ENCODE peak calls at places on chromosomes 2 and 18, in eight cellular contexts. One of them, this sample, is unnamed.
A peak's percentile ranks its signal among the peaks of the same experiment; 100 is the strongest.

GRCh38 chr2:107585851-107586250 is 240.8 kb upstream of the RGPD4 start:
- DNase-seq in CD4-positive, alpha-beta T cell: no peak
- DNase-seq in effector memory CD4-positive, alpha-beta T cell: no peak
- DNase-seq in right cardiac atrium: no peak
- DNase-seq in myocyte: no peak
- DNase-seq in nucleus accumbens: no peak
- DNase-seq in NCI-H1092: no peak
- DNase-seq in NCI-H446 treated with DMSO at 0.1 percent for 48 hours: no peak
- DNase-seq in this sample: no peak

GRCh38 chr2:96961551-96961950 is 24.8 kb downstream of the FAM178B start:
- DNase-seq in NCI-H446 treated with DMSO at 0.1 percent for 48 hours: no peak
- DNase-seq in effector memory CD4-positive, alpha-beta T cell: no peak
- DNase-seq in right cardiac atrium: no peak
- DNase-seq in myocyte: no peak
- DNase-seq in CD4-positive, alpha-beta T cell: no peak
- DNase-seq in NCI-H1092: no peak
- DNase-seq in nucleus accumbens: no peak
- DNase-seq in this sample: no peak

GRCh38 chr18:23703057-23703986 is 14.1 kb downstream of the LAMA3 start:
- DNase-seq in NCI-H446 treated with DMSO at 0.1 percent for 48 hours: no peak
- DNase-seq in right cardiac atrium: no peak
- DNase-seq in nucleus accumbens: no peak
- DNase-seq in effector memory CD4-positive, alpha-beta T cell: no peak
- DNase-seq in CD4-positive, alpha-beta T cell: no peak
- DNase-seq in myocyte: peak; percentile 80
- DNase-seq in NCI-H1092: no peak
- DNase-seq in this sample: peak; percentile 1

GRCh38 chr2:191114403-191114886 is 36.3 kb downstream of the STAT4 start:
- DNase-seq in right cardiac atrium: no peak
- DNase-seq in NCI-H446 treated with DMSO at 0.1 percent for 48 hours: no peak
- DNase-seq in nucleus accumbens: no peak
- DNase-seq in NCI-H1092: no peak
- DNase-seq in myocyte: no peak
- DNase-seq in effector memory CD4-positive, alpha-beta T cell: peak; percentile 13
- DNase-seq in CD4-positive, alpha-beta T cell: peak; percentile 17
- DNase-seq in this sample: no peak

GRCh38 chr2:33598472-33599174 is 476 bp downstream of the FAM98A start:
- DNase-seq in right cardiac atrium: peak; percentile 38
- DNase-seq in nucleus accumbens: no peak
- DNase-seq in CD4-positive, alpha-beta T cell: peak; percentile 9
- DNase-seq in NCI-H1092: no peak
- DNase-seq in effector memory CD4-positive, alpha-beta T cell: peak; percentile 6
- DNase-seq in myocyte: peak; percentile 69
- DNase-seq in NCI-H446 treated with DMSO at 0.1 percent for 48 hours: no peak
- DNase-seq in this sample: peak; percentile 29

GRCh38 chr2:10264506-10265327 is 38.0 kb upstream of the HPCAL1 start:
- DNase-seq in myocyte: no peak
- DNase-seq in CD4-positive, alpha-beta T cell: no peak
- DNase-seq in right cardiac atrium: no peak
- DNase-seq in nucleus accumbens: no peak
- DNase-seq in effector memory CD4-positive, alpha-beta T cell: no peak
- DNase-seq in NCI-H446 treated with DMSO at 0.1 percent for 48 hours: no peak
- DNase-seq in NCI-H1092: no peak
- DNase-seq in this sample: no peak

GRCh38 chr2:231862071-231862470 is 64.1 kb downstream of the NPPC start:
- DNase-seq in CD4-positive, alpha-beta T cell: no peak
- DNase-seq in right cardiac atrium: no peak
- DNase-seq in nucleus accumbens: no peak
- DNase-seq in myocyte: no peak
- DNase-seq in NCI-H446 treated with DMSO at 0.1 percent for 48 hours: no peak
- DNase-seq in NCI-H1092: no peak
- DNase-seq in effector memory CD4-positive, alpha-beta T cell: no peak
- DNase-seq in this sample: no peak

GRCh38 chr2:174485763-174486613 is 841 bp downstream of the GPR155 start:
- DNase-seq in CD4-positive, alpha-beta T cell: no peak
- DNase-seq in myocyte: peak; percentile 37
- DNase-seq in NCI-H446 treated with DMSO at 0.1 percent for 48 hours: no peak
- DNase-seq in effector memory CD4-positive, alpha-beta T cell: no peak
- DNase-seq in NCI-H1092: no peak
- DNase-seq in nucleus accumbens: no peak
- DNase-seq in right cardiac atrium: peak; percentile 36
- DNase-seq in this sample: no peak

GRCh38 chr2:175811966-175812365 is 190.1 kb downstream of the LNPK start:
- DNase-seq in myocyte: no peak
- DNase-seq in nucleus accumbens: no peak
- DNase-seq in NCI-H446 treated with DMSO at 0.1 percent for 48 hours: no peak
- DNase-seq in CD4-positive, alpha-beta T cell: no peak
- DNase-seq in NCI-H1092: no peak
- DNase-seq in effector memory CD4-positive, alpha-beta T cell: no peak
- DNase-seq in right cardiac atrium: no peak
- DNase-seq in this sample: no peak

GRCh38 chr2:164785447-164785846 is 56.2 kb downstream of the COBLL1 start:
- DNase-seq in nucleus accumbens: no peak
- DNase-seq in CD4-positive, alpha-beta T cell: no peak
- DNase-seq in myocyte: peak; percentile 19
- DNase-seq in NCI-H1092: no peak
- DNase-seq in effector memory CD4-positive, alpha-beta T cell: no peak
- DNase-seq in NCI-H446 treated with DMSO at 0.1 percent for 48 hours: no peak
- DNase-seq in right cardiac atrium: no peak
- DNase-seq in this sample: no peak

GRCh38 chr2:21220930-21221329 is 97.2 kb downstream of the TDRD15 start:
- DNase-seq in NCI-H446 treated with DMSO at 0.1 percent for 48 hours: no peak
- DNase-seq in NCI-H1092: no peak
- DNase-seq in CD4-positive, alpha-beta T cell: no peak
- DNase-seq in myocyte: no peak
- DNase-seq in right cardiac atrium: no peak
- DNase-seq in effector memory CD4-positive, alpha-beta T cell: no peak
- DNase-seq in nucleus accumbens: no peak
- DNase-seq in this sample: peak; percentile 4